ENCODE peak calls at places on chromosomes 11 and 22, in five cellular contexts. One of them, this sample, is unnamed. For H3K9me3 and H3K4me1, the result is how much of the 10 kb centered on the place peaks cover.

GRCh38 chr11:83044958-83045712 is 26.6 kb downstream of the RAB30 start:
- DNase-seq in H1: no peak
- DNase-seq in H9: no peak
- DNase-seq in neuronal stem cell: no peak
- DNase-seq in mesenchymal stem cell: peak
- DNase-seq in this sample: no peak

GRCh38 chr11:34161812-34162506 is 56.5 kb downstream of the NAT10 start:
- DNase-seq in H1: no peak
- DNase-seq in H9: no peak
- DNase-seq in neuronal stem cell: no peak
- DNase-seq in mesenchymal stem cell: no peak
- DNase-seq in this sample: peak

GRCh38 chr11:95849087-95849825 is 59.0 kb downstream of the CEP57 start:
- DNase-seq in H1: peak
- DNase-seq in H9: peak
- DNase-seq in neuronal stem cell: peak
- DNase-seq in mesenchymal stem cell: peak
- DNase-seq in this sample: peak

GRCh38 chr11:116727990-116728389 is 44.8 kb downstream of the BUD13 start:
- DNase-seq in H1: no peak
- DNase-seq in H9: no peak
- DNase-seq in neuronal stem cell: no peak
- DNase-seq in mesenchymal stem cell: no peak
- DNase-seq in this sample: no peak

GRCh38 chr11:78080084-78080817 is 589 bp upstream of the NDUFC2 start:
- DNase-seq in H1: no peak
- DNase-seq in H9: no peak
- DNase-seq in neuronal stem cell: no peak
- DNase-seq in mesenchymal stem cell: no peak
- DNase-seq in this sample: no peak

GRCh38 chr11:69362315-69362714 is 68.4 kb downstream of the MYEOV start:
- DNase-seq in H1: no peak
- DNase-seq in H9: peak
- DNase-seq in neuronal stem cell: no peak
- DNase-seq in mesenchymal stem cell: no peak
- DNase-seq in this sample: no peak

GRCh38 chr11:61151545-61152252 is 9.5 kb downstream of the VPS37C start:
- DNase-seq in H1: no peak
- DNase-seq in H9: no peak
- DNase-seq in neuronal stem cell: no peak
- DNase-seq in mesenchymal stem cell: no peak
- DNase-seq in this sample: no peak

GRCh38 chr11:70545626-70545945 is 147.3 kb downstream of the CTTN start:
- DNase-seq in H1: no peak
- DNase-seq in H9: no peak
- DNase-seq in neuronal stem cell: no peak
- DNase-seq in mesenchymal stem cell: no peak
- DNase-seq in this sample: no peak

GRCh38 chr11:5367461-5368074 is 16.0 kb upstream of the OR51M1 start:
- DNase-seq in H1: no peak
- DNase-seq in H9: no peak
- DNase-seq in neuronal stem cell: no peak
- DNase-seq in mesenchymal stem cell: peak
- DNase-seq in this sample: peak

GRCh38 chr11:107844041-107844440 is 14.5 kb downstream of the SLC35F2 start:
- DNase-seq in H1: no peak
- DNase-seq in H9: no peak
- DNase-seq in neuronal stem cell: no peak
- DNase-seq in mesenchymal stem cell: peak
- DNase-seq in this sample: peak

GRCh38 chr11:103958475-103959215 is 77.8 kb upstream of the DDI1 start:
- DNase-seq in H1: no peak
- DNase-seq in H9: no peak
- DNase-seq in neuronal stem cell: no peak
- DNase-seq in mesenchymal stem cell: no peak
- DNase-seq in this sample: no peak

GRCh38 chr22:35172452-35172851 is 84.8 kb upstream of the HMGXB4 start:
- DNase-seq in H1: no peak
- DNase-seq in H9: no peak
- DNase-seq in neuronal stem cell: no peak
- DNase-seq in mesenchymal stem cell: no peak
- DNase-seq in this sample: no peak

GRCh38 chr11:85348945-85349344 is 278.2 kb downstream of the DLG2 start:
- DNase-seq in H1: peak
- DNase-seq in H9: no peak
- DNase-seq in neuronal stem cell: no peak
- DNase-seq in mesenchymal stem cell: no peak
- DNase-seq in this sample: no peak

GRCh38 chr11:65225284-65226102 is 36.3 kb upstream of the POLA2 start:
- DNase-seq in H1: no peak
- DNase-seq in H9: peak
- DNase-seq in neuronal stem cell: peak
- DNase-seq in mesenchymal stem cell: peak
- DNase-seq in this sample: peak

GRCh38 chr11:772429-773390 is 4.6 kb downstream of the GATD1 start:
- DNase-seq in H1: no peak
- DNase-seq in H9: no peak
- DNase-seq in neuronal stem cell: no peak
- DNase-seq in mesenchymal stem cell: no peak
- DNase-seq in this sample: no peak

GRCh38 chr22:29339381-29340235 is 24.1 kb upstream of the RASL10A start:
- DNase-seq in H1: no peak
- DNase-seq in H9: no peak
- DNase-seq in neuronal stem cell: no peak
- DNase-seq in mesenchymal stem cell: no peak
- DNase-seq in this sample: no peak

GRCh38 chr11:43619863-43620505 is 60.6 kb upstream of the HSD17B12 start:
- DNase-seq in H1: no peak
- DNase-seq in H9: no peak
- DNase-seq in neuronal stem cell: no peak
- DNase-seq in mesenchymal stem cell: no peak
- DNase-seq in this sample: no peak

GRCh38 chr11:69231466-69232018 is 62.4 kb upstream of the MYEOV start:
- DNase-seq in H1: no peak
- DNase-seq in H9: peak
- DNase-seq in neuronal stem cell: no peak
- DNase-seq in mesenchymal stem cell: no peak
- DNase-seq in this sample: no peak

GRCh38 chr22:47739216-47739615 is 976.8 kb downstream of the TBC1D22A start:
- DNase-seq in H1: no peak
- DNase-seq in H9: no peak
- DNase-seq in neuronal stem cell: no peak
- DNase-seq in mesenchymal stem cell: no peak
- DNase-seq in this sample: no peak
- H3K9me3 ChIP-seq in H1: under half
- H3K9me3 ChIP-seq in H9: under half
- H3K9me3 ChIP-seq in neuronal stem cell: under half
- H3K9me3 ChIP-seq in mesenchymal stem cell: under half
- H3K9me3 ChIP-seq in this sample: under half

GRCh38 chr22:46065733-46066454 is 84.4 kb upstream of the PPARA start:
- DNase-seq in H1: no peak
- DNase-seq in H9: no peak
- DNase-seq in neuronal stem cell: no peak
- DNase-seq in mesenchymal stem cell: no peak
- DNase-seq in this sample: no peak
- H3K4me1 ChIP-seq in H1: under half
- H3K4me1 ChIP-seq in H9: under half
- H3K4me1 ChIP-seq in neuronal stem cell: under half
- H3K4me1 ChIP-seq in mesenchymal stem cell: under half
- H3K4me1 ChIP-seq in this sample: under half

GRCh38 chr11:93278976-93279375 is 51.6 kb upstream of the DEUP1 start:
- DNase-seq in H1: no peak
- DNase-seq in H9: no peak
- DNase-seq in neuronal stem cell: no peak
- DNase-seq in mesenchymal stem cell: no peak
- DNase-seq in this sample: no peak
- H2BK12ac ChIP-seq in H1: no peak
- H2BK12ac ChIP-seq in H9: no peak
- H2BK12ac ChIP-seq in neuronal stem cell: no peak
- H2BK12ac ChIP-seq in mesenchymal stem cell: no peak
- H2BK12ac ChIP-seq in this sample: no peak

DNA sequence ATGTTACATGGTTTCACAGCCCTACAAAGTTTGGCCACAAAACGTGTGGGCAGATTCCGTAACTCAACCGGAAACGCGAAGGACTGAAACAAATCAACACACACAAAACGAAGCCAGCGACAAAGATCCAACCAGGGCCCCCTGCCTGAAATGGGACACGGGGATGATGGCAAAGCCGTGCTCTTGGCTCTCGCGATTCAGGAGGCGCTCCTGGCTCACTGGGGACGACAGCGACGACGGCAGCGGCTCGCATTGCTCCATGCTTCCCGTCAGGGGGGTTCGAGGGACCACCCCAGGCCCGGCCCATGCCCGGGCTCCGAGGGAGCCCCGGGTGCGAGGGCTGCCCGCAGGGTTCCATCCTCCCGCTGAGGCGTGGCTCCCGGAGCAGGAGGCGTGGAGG is 4786.8 kb upstream of the OR11H1 start:
- DNase-seq in H1: no peak
- DNase-seq in H9: no peak
- DNase-seq in neuronal stem cell: no peak
- DNase-seq in mesenchymal stem cell: no peak
- DNase-seq in this sample: no peak
- H3K9me3 ChIP-seq in H1: half or more
- H3K9me3 ChIP-seq in H9: half or more
- H3K9me3 ChIP-seq in neuronal stem cell: under half
- H3K9me3 ChIP-seq in mesenchymal stem cell: under half
- H3K9me3 ChIP-seq in this sample: under half

GRCh38 chr11:72833792-72834501 is 19.7 kb downstream of the ATG16L2 start:
- DNase-seq in H1: no peak
- DNase-seq in H9: no peak
- DNase-seq in neuronal stem cell: no peak
- DNase-seq in mesenchymal stem cell: no peak
- DNase-seq in this sample: no peak
- H3K4me1 ChIP-seq in H1: under half
- H3K4me1 ChIP-seq in H9: under half
- H3K4me1 ChIP-seq in neuronal stem cell: under half
- H3K4me1 ChIP-seq in mesenchymal stem cell: under half
- H3K4me1 ChIP-seq in this sample: under half

DNA sequence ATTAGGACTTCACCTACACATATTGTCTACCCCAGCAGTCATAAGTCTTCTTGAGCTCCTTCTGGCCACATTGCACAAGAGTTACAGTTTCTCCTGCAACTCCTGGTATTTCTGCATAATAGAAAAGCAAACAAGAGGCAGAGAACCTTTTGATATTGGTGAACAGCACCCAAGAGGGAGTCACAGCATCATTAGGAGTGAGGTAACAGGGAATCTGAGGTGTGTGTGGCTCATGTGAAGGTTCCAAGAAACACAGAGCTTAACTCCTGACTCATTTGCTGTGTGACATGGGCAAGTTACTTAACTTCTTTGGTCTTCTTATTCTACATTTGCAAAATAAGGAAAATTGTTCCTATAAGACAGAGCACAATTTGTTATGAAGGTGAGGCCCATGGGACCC is 374.6 kb downstream of the INSC start:
- DNase-seq in H1: no peak
- DNase-seq in H9: no peak
- DNase-seq in neuronal stem cell: no peak
- DNase-seq in mesenchymal stem cell: no peak
- DNase-seq in this sample: no peak
- H2BK12ac ChIP-seq in H1: no peak
- H2BK12ac ChIP-seq in H9: no peak
- H2BK12ac ChIP-seq in neuronal stem cell: no peak
- H2BK12ac ChIP-seq in mesenchymal stem cell: no peak
- H2BK12ac ChIP-seq in this sample: no peak

This sample was measured in trophoblast cell.